ENCODE peak calls at places on chromosomes 7 and 10, in nine cellular contexts. F, V, C, S, W, E, R, A and X are unnamed samples.

GRCh38 chr7:97733276-97734206 is 1.7 kb downstream of the TAC1 start:
- DNase-seq in F (no peak), V (no peak), C (peak), S (no peak), W (peak), E (no peak), R (no peak), A (no peak), X (no peak)

GRCh38 chr7:54090652-54091213 is 451.4 kb upstream of the VSTM2A start:
- DNase-seq in F (no peak), V (no peak), C (no peak), S (no peak), W (no peak), E (no peak), R (no peak), A (no peak), X (no peak)

GRCh38 chr10:28788767-28789166 is 111.4 kb downstream of the BAMBI start:
- DNase-seq in F (no peak), V (no peak), C (no peak), S (no peak), W (no peak), E (no peak), R (no peak), A (no peak), X (no peak)

GRCh38 chr10:98349508-98349922 is 65.5 kb downstream of the PYROXD2 start:
- DNase-seq in F (peak), V (no peak), C (peak), S (peak), W (no peak), E (peak), R (peak), A (peak), X (peak)

GRCh38 chr10:69879628-69880257 is 78.0 kb downstream of the COL13A1 start:
- DNase-seq in F (no peak), V (no peak), C (no peak), S (no peak), W (no peak), E (no peak), R (no peak), A (no peak), X (peak)

GRCh38 chr7:113086928-113087277 is 276 bp upstream of the GPR85 start:
- DNase-seq in F (no peak), V (no peak), C (no peak), S (no peak), W (no peak), E (no peak), R (no peak), A (no peak), X (no peak)

GRCh38 chr7:106779877-106780276 is 85.2 kb upstream of the PIK3CG start:
- DNase-seq in F (no peak), V (no peak), C (no peak), S (no peak), W (peak), E (no peak), R (no peak), A (no peak), X (peak)

GRCh38 chr10:46518028-46518725 is 38.3 kb downstream of the GPRIN2 start:
- DNase-seq in F (no peak), V (no peak), C (no peak), S (no peak), W (no peak), E (no peak), R (no peak), A (no peak), X (no peak)

GRCh38 chr7:18890134-18890533 is 227.3 kb downstream of the TWIST1 start:
- DNase-seq in F (peak), V (no peak), C (peak), S (peak), W (no peak), E (peak), R (no peak), A (peak), X (no peak)

GRCh38 chr10:33370434-33370930 is 36.0 kb upstream of the NRP1 start:
- DNase-seq in F (no peak), V (no peak), C (peak), S (no peak), W (no peak), E (no peak), R (no peak), A (no peak), X (no peak)

GRCh38 chr7:124996778-124997177 is 67.2 kb upstream of the POT1 start:
- DNase-seq in F (no peak), V (no peak), C (peak), S (no peak), W (no peak), E (peak), R (no peak), A (no peak), X (peak)

GRCh38 chr7:21192662-21193061 is 235.2 kb upstream of the SP4 start:
- DNase-seq in F (no peak), V (no peak), C (no peak), S (no peak), W (no peak), E (no peak), R (no peak), A (no peak), X (no peak)

GRCh38 chr10:59375990-59376389 is 13.6 kb upstream of the FAM13C start:
- DNase-seq in F (no peak), V (no peak), C (no peak), S (peak), W (no peak), E (peak), R (no peak), A (no peak), X (no peak)

GRCh38 chr10:24872049-24872789 is 80.2 kb downstream of the PRTFDC1 start:
- DNase-seq in F (no peak), V (no peak), C (peak), S (no peak), W (no peak), E (no peak), R (no peak), A (no peak), X (no peak)

GRCh38 chr10:101336382-101336781 is 17.6 kb upstream of the BTRC start:
- DNase-seq in F (no peak), V (no peak), C (no peak), S (no peak), W (no peak), E (no peak), R (no peak), A (no peak), X (no peak)

GRCh38 chr10:11772575-11773288 is 30.6 kb downstream of the ECHDC3 start:
- DNase-seq in F (no peak), V (no peak), C (no peak), S (no peak), W (no peak), E (no peak), R (no peak), A (no peak), X (no peak)

GRCh38 chr10:34078798-34079470 is 736.2 kb downstream of the PARD3 start:
- DNase-seq in F (no peak), V (no peak), C (peak), S (peak), W (no peak), E (peak), R (peak), A (peak), X (no peak)

GRCh38 chr10:34405611-34406462 is 409.3 kb downstream of the PARD3 start:
- DNase-seq in F (no peak), V (no peak), C (peak), S (peak), W (peak), E (peak), R (no peak), A (no peak), X (no peak)

GRCh38 chr7:98984126-98984525 is 105.8 kb downstream of the TRRAP start:
- DNase-seq in F (no peak), V (no peak), C (no peak), S (no peak), W (no peak), E (no peak), R (no peak), A (no peak), X (no peak)

GRCh38 chr10:127736915-127737562 is at the start of gene FOXI2:
- DNase-seq in F (no peak), V (no peak), C (no peak), S (no peak), W (no peak), E (no peak), R (no peak), A (no peak), X (no peak)

GRCh38 chr7:44145969-44146897 is 5.1 kb upstream of the MYL7 start:
- DNase-seq in F (no peak), V (peak), C (peak), S (peak), W (peak), E (peak), R (peak), A (no peak), X (peak)
- H3K4me3 ChIP-seq in F (peak), V (no peak), C (peak), S (peak), W (peak), E (peak), R (peak), A (peak), X (no peak)

GRCh38 chr10:113028393-113029054 is 78.5 kb downstream of the TCF7L2 start:
- DNase-seq in F (no peak), V (no peak), C (peak), S (no peak), W (no peak), E (no peak), R (no peak), A (no peak), X (no peak)
- H3K4me3 ChIP-seq in F (no peak), V (no peak), C (peak), S (no peak), W (no peak), E (no peak), R (peak), A (no peak), X (no peak)

DNA sequence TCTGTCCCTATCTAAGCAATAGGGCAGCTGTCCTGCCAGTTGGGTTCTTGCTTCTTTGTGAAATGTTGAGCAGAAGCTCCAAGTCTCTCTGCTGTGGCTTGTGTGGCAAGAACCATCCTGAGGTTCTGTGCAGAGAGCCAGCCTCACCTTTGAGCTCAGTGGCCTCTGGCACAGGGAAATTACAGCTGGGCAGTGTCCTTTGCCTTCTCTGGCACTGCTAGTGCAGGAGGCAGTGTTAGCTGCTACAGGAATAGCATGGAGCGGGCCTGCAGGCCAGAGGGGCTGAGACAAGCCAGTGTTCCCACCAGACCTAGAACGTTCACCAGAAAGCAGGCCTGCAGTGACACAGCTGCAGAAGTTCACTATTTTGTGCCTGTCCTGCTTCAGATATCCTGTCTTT is 1.8 kb downstream of the PRXL2A start:
- DNase-seq in F (no peak), V (no peak), C (no peak), S (no peak), W (peak), E (no peak), R (no peak), A (no peak), X (no peak)
- H3K4me3 ChIP-seq in F (no peak), V (no peak), C (no peak), S (no peak), W (no peak), E (no peak), R (peak), A (no peak), X (no peak)

GRCh38 chr7:158527495-158527894 is 60.1 kb downstream of the PTPRN2 start:
- DNase-seq in F (no peak), V (no peak), C (no peak), S (no peak), W (no peak), E (no peak), R (no peak), A (no peak), X (no peak)
- H3K4me3 ChIP-seq in F (no peak), V (no peak), C (no peak), S (no peak), W (no peak), E (no peak), R (no peak), A (no peak), X (no peak)

GRCh38 chr7:135802697-135803096 is 54.1 kb upstream of the FAM180A start:
- DNase-seq in F (no peak), V (no peak), C (peak), S (peak), W (no peak), E (peak), R (no peak), A (no peak), X (no peak)

GRCh38 chr7:135801877-135802276 is 53.3 kb upstream of the FAM180A start:
- DNase-seq in F (no peak), V (no peak), C (no peak), S (no peak), W (no peak), E (no peak), R (no peak), A (no peak), X (no peak)

GRCh38 chr7:135799881-135800280 is 51.3 kb upstream of the FAM180A start:
- DNase-seq in F (no peak), V (no peak), C (peak), S (no peak), W (no peak), E (no peak), R (no peak), A (no peak), X (no peak)

GRCh38 chr7:135800560-135800959 is 51.9 kb upstream of the FAM180A start:
- DNase-seq in F (no peak), V (no peak), C (no peak), S (peak), W (no peak), E (peak), R (no peak), A (no peak), X (no peak)

DNA sequence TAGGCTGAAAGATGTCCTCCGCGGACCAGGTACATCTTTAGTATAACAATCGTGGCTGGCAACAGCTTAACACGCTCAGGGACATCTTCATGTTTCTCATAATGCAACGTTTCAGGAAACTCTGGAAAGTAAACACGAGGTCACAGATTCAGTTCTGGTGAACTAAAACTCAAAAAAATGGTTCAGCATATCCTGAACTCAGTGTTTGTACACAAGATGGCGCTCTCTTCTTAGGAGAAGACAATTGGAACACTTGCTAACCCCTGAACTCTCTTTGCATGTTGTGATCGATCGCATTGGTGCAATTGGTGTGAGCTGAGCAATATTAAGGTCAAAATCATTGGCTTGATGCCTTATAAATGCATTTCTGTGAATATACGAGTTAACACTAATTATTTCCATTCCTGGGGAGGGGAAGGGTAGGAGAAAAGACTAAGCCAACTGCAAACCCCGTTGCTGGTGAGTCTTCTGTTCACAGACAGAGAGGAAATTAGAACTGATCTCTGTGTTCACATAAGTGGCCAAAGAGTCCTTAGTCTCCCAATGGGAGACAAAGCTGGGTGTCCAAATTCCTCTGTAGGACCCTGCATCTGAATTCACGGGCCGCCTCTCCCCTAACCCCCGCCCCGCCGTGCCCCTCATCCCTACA is 52.6 kb upstream of the FAM180A start:
- DNase-seq in F (no peak), V (peak), C (peak), S (peak), W (peak), E (peak), R (no peak), A (peak), X (peak)
- H3K4me3 ChIP-seq in F (no peak), V (no peak), C (peak), S (no peak), W (no peak), E (no peak), R (peak), A (no peak), X (no peak)

GRCh38 chr10:111076682-111077661 is at the start of gene ADRA2A:
- DNase-seq in F (peak), V (no peak), C (peak), S (peak), W (peak), E (peak), R (peak), A (no peak), X (no peak)
- H3K4me3 ChIP-seq in F (peak), V (no peak), C (peak), S (peak), W (peak), E (peak), R (peak), A (peak), X (peak)

DNA sequence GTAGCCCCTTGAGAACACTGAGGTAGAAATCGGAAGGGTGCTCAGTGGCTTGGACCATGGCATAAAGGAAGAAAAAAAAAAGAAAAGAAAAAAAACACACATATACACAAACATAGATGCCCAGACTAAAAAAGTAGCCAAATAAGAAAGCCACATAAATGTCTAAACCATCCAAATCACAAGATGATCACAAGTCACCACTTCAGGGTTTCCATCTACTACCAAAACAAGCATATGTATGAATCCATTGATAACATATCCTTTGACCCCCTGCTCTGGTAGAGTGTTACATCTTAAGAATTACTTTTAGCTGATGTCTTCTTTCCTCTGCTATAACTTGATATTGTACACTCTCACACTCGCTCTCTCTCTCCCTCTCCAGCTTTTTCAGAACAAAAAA is 245.9 kb downstream of the AHR start:
- DNase-seq in F (no peak), V (no peak), C (no peak), S (no peak), W (no peak), E (no peak), R (no peak), A (no peak), X (no peak)
- H3K4me3 ChIP-seq in F (no peak), V (no peak), C (no peak), S (no peak), W (no peak), E (no peak), R (no peak), A (no peak), X (no peak)

DNA sequence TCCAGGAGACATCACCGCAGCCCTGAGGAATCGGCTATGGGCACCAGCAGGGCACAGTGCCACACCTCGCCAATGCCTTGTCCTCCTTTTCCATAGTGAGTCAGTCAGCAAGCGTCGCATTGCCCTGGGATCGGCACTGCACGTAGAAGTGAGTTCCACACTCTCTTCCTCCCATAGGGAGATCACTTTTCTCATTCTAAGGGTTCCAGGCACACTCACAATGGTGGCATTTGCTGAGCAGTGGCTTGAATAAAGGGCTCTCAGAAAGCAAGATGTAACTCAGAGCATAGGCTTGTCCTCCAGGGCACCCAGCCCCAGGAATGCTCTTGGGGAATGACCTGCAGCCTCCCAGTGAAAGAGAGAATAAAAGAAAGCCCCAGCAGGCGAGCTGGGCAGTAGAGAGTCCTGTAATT is 1.1 kb upstream of the VIM start:
- DNase-seq in F (no peak), V (no peak), C (peak), S (no peak), W (no peak), E (no peak), R (no peak), A (no peak), X (no peak)
- H3K4me3 ChIP-seq in F (no peak), V (peak), C (peak), S (peak), W (no peak), E (no peak), R (peak), A (no peak), X (no peak)